ENCODE peak calls at places on chromosomes 7 and 10, in six cellular contexts. S is fibroblast of lung, L is GM23338, A is H9, Y is PC-9, N is H1. P is an unnamed sample.

GRCh38 chr7:40463449-40463848 is 328.6 kb downstream of the SUGCT start:
- DNase-seq in A (no peak), Y (no peak), S (no peak), N (no peak), L (no peak), P (no peak)

GRCh38 chr10:126334272-126334671 is 54.0 kb downstream of the ADAM12 start:
- DNase-seq in Y (no peak), L (no peak), S (no peak), A (no peak), N (no peak), P (no peak)

GRCh38 chr10:127556911-127557310 is 7.8 kb downstream of the NPS start:
- DNase-seq in L (peak), A (peak), N (peak), S (no peak), Y (no peak), P (no peak)

GRCh38 chr10:86162036-86162435 is 204.6 kb downstream of the GRID1 start:
- DNase-seq in N (no peak), S (no peak), A (no peak), L (no peak), Y (no peak), P (no peak)

GRCh38 chr7:73995330-73995729 is 32.6 kb upstream of the ELN start:
- DNase-seq in Y (no peak), S (peak), L (no peak), N (no peak), A (no peak), P (no peak)

GRCh38 chr10:29160110-29160669 is 128.7 kb upstream of the LYZL1 start:
- DNase-seq in N (no peak), S (peak), L (peak), Y (peak), A (peak), P (no peak)

GRCh38 chr10:28332699-28333098 is 29.8 kb upstream of the MPP7 start:
- DNase-seq in S (no peak), A (no peak), N (no peak), Y (no peak), L (no peak), P (no peak)

GRCh38 chr10:102770108-102770482 is 26.3 kb downstream of the WBP1L start:
- DNase-seq in S (no peak), N (no peak), A (no peak), L (no peak), Y (no peak), P (no peak)

GRCh38 chr7:17269345-17270221 is 28.9 kb upstream of the AHR start:
- DNase-seq in S (peak), N (no peak), A (no peak), L (no peak), Y (no peak), P (no peak)

GRCh38 chr10:1057106-1057657 is 997 bp downstream of the WDR37 start:
- DNase-seq in S (no peak), Y (no peak), L (peak), A (no peak), N (no peak), P (no peak)

GRCh38 chr7:151091431-151091830 is 5.2 kb downstream of the AGAP3 start:
- DNase-seq in L (peak), N (peak), A (peak), Y (no peak), S (no peak), P (peak)

GRCh38 chr7:110623436-110623835 is 467.5 kb upstream of the LRRN3 start:
- DNase-seq in L (no peak), A (no peak), N (no peak), S (no peak), Y (no peak), P (no peak)

GRCh38 chr10:18044976-18045720 is 93.4 kb downstream of the SLC39A12 start:
- DNase-seq in Y (no peak), A (no peak), S (peak), L (peak), N (no peak), P (no peak)

GRCh38 chr10:28853195-28853594 is 175.9 kb downstream of the BAMBI start:
- DNase-seq in L (no peak), S (peak), N (no peak), Y (peak), A (no peak), P (no peak)

GRCh38 chr7:93851536-93851935 is 39.0 kb downstream of the TFPI2 start:
- DNase-seq in A (no peak), S (no peak), N (no peak), L (no peak), Y (no peak), P (no peak)

GRCh38 chr7:40726559-40726958 is 591.8 kb downstream of the SUGCT start:
- DNase-seq in S (no peak), N (no peak), A (no peak), Y (no peak), L (peak), P (no peak)

GRCh38 chr7:23264916-23265458 is 18.4 kb downstream of the GPNMB start:
- DNase-seq in S (no peak), L (no peak), A (no peak), N (no peak), Y (no peak), P (no peak)

GRCh38 chr10:99926925-99927718 is 82.6 kb downstream of the DNMBP start:
- DNase-seq in S (peak), Y (peak), N (no peak), L (no peak), A (no peak), P (no peak)

GRCh38 chr7:130543611-130544010 is 51.7 kb downstream of the MEST start:
- DNase-seq in N (no peak), Y (no peak), S (no peak), L (no peak), A (no peak), P (no peak)

GRCh38 chr10:79022565-79023488 is 45.9 kb upstream of the ZMIZ1 start:
- DNase-seq in Y (no peak), S (peak), N (peak), A (peak), L (peak), P (peak)

GRCh38 chr10:93199221-93199681 is 125.6 kb downstream of the CYP26A1 start:
- DNase-seq in S (peak), Y (no peak), L (no peak), A (no peak), N (no peak), P (no peak)

GRCh38 chr10:104209575-104210198 is 22.5 kb downstream of the CFAP43 start:
- DNase-seq in N (peak), A (peak), S (peak), Y (no peak), L (peak), P (peak)

GRCh38 chr7:74462707-74463100 is 9.0 kb downstream of the GTF2IRD1 start:
- DNase-seq in S (no peak), Y (peak), N (no peak), L (no peak), A (no peak), P (no peak)

GRCh38 chr10:123792579-123792978 is 99.0 kb downstream of the CPXM2 start:
- DNase-seq in N (peak), L (no peak), A (no peak), S (no peak), Y (no peak), P (no peak)

GRCh38 chr7:41187322-41187721 is 515.6 kb downstream of the INHBA start:
- DNase-seq in N (no peak), Y (peak), L (no peak), S (no peak), A (no peak), P (no peak)

GRCh38 chr7:17041324-17041723 is 159.5 kb upstream of the AGR3 start:
- DNase-seq in L (no peak), S (peak), Y (peak), N (no peak), A (no peak), P (no peak)

GRCh38 chr10:115795964-115796363 is 477.0 kb downstream of the GFRA1 start:
- DNase-seq in N (no peak), A (no peak), S (no peak), Y (no peak), L (no peak), P (no peak)

GRCh38 chr10:113382691-113383090 is 170.2 kb upstream of the HABP2 start:
- DNase-seq in Y (no peak), A (no peak), S (peak), L (no peak), N (no peak), P (no peak)

GRCh38 chr10:7846591-7846990 is 28.3 kb downstream of the TAF3 start:
- DNase-seq in S (peak), L (no peak), Y (no peak), N (no peak), A (no peak), P (no peak)

GRCh38 chr10:117212176-117212575 is 14.9 kb downstream of the KCNK18 start:
- DNase-seq in L (no peak), N (no peak), S (no peak), A (no peak), Y (no peak), P (no peak)

GRCh38 chr7:38232475-38233366 is 40.7 kb downstream of the TARP start:
- DNase-seq in L (no peak), A (no peak), S (no peak), N (no peak), Y (no peak), P (no peak)

GRCh38 chr10:3999642-4000041 is 214.6 kb upstream of the KLF6 start:
- DNase-seq in N (no peak), Y (no peak), S (no peak), A (no peak), L (no peak), P (no peak)

GRCh38 chr10:3992374-3993178 is 207.6 kb upstream of the KLF6 start:
- DNase-seq in S (no peak), N (no peak), Y (no peak), A (no peak), L (no peak), P (no peak)

GRCh38 chr10:3996697-3997096 is 211.7 kb upstream of the KLF6 start:
- DNase-seq in A (no peak), N (no peak), L (no peak), Y (no peak), S (no peak), P (no peak)

GRCh38 chr10:3990307-3990706 is 205.3 kb upstream of the KLF6 start:
- DNase-seq in Y (no peak), N (no peak), A (no peak), L (no peak), S (no peak), P (no peak)

DNA sequence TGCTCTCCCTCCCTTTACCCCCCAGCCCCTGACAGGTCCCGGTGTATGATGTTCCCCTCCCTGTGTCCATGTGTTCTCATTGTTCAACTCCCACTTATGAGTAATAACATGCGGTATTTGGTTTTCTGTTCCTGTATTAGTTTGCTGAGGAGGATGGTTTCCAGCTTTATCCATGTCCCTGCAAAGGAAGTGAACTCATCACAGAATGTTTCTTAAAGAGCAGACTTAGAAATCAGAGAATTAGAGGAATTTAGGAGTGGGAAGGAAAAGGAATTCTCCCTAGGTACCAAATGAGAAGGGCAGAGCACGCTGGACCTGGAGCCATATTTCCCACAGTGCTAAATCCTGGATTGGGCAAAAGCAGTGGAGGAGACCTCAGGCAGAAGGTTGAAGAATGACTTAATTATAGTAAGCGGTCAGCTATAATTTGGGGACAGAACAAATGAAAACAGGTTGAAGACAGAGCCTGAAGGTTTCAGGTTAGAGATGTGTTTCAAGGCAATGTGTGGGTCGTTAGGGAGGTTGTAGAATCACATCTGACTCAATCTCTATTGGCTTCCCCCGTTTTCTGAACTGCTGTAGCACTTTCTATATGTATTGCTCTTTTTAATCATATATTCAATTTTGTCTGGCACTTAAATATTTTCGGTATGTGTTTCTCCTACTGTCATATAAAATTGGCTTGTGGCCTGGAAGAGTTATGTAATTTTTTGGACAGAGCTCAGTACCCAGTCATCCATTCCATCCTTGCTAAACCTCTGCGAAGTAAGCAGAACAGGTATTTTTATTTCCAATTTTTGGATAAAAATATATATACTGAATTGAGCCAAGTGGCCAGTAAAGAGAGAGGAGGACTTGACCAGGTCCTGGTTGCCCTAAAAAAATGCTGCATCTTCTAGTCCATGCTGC is 210.5 kb upstream of the KLF6 start:
- DNase-seq in A (no peak), N (no peak), L (no peak), Y (no peak), S (peak), P (no peak)
- H2AFZ ChIP-seq in A (no peak), N (no peak), L (peak), Y (no peak), S (no peak), P (no peak)

GRCh38 chr7:157488326-157488725 is 151.5 kb downstream of the DNAJB6 start:
- DNase-seq in S (no peak), Y (no peak), A (peak), L (no peak), N (no peak), P (no peak)
- H3K4me2 ChIP-seq in S (no peak), Y (no peak), A (no peak), L (no peak), N (no peak), P (no peak)

DNA sequence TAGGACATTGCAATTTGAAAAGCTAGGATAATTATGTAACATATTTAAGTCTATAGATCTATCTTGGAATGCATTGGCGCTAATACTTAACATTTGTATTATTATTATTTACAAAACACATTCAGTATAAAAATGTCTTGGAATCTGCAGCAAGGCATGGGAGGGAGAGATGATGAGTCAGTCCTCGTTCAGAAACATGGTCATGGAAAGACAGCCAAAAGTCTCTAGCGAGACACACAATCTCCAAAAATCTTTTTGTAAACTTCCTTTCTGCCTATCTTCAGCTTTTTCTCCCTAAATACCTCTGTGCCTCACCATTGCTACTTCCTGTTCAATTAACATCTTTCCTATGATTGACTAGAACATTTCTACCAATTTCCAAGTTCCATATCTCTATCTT is 188.4 kb upstream of the CACNA2D1 start:
- DNase-seq in Y (no peak), L (no peak), A (no peak), N (no peak), S (peak), P (no peak)
- H2AFZ ChIP-seq in Y (no peak), L (peak), A (no peak), N (no peak), S (peak), P (no peak)

GRCh38 chr10:74047871-74048270 is 50.0 kb downstream of the VCL start:
- DNase-seq in Y (peak), S (peak), A (no peak), L (no peak), N (no peak), P (no peak)
- H3K4me2 ChIP-seq in Y (peak), S (peak), A (no peak), L (no peak), N (no peak), P (no peak)

GRCh38 chr7:156514851-156515250 is 125.7 kb upstream of the RNF32 start:
- DNase-seq in S (no peak), N (no peak), Y (no peak), A (no peak), L (no peak), P (no peak)

GRCh38 chr7:156519070-156519469 is 121.5 kb upstream of the RNF32 start:
- DNase-seq in Y (no peak), L (no peak), A (no peak), S (no peak), N (no peak), P (no peak)

GRCh38 chr7:156518466-156518865 is 122.1 kb upstream of the RNF32 start:
- DNase-seq in L (no peak), N (no peak), S (no peak), A (no peak), Y (no peak), P (no peak)

GRCh38 chr7:156516791-156517378 is 123.7 kb upstream of the RNF32 start:
- DNase-seq in Y (no peak), A (no peak), N (peak), S (no peak), L (no peak), P (no peak)

DNA sequence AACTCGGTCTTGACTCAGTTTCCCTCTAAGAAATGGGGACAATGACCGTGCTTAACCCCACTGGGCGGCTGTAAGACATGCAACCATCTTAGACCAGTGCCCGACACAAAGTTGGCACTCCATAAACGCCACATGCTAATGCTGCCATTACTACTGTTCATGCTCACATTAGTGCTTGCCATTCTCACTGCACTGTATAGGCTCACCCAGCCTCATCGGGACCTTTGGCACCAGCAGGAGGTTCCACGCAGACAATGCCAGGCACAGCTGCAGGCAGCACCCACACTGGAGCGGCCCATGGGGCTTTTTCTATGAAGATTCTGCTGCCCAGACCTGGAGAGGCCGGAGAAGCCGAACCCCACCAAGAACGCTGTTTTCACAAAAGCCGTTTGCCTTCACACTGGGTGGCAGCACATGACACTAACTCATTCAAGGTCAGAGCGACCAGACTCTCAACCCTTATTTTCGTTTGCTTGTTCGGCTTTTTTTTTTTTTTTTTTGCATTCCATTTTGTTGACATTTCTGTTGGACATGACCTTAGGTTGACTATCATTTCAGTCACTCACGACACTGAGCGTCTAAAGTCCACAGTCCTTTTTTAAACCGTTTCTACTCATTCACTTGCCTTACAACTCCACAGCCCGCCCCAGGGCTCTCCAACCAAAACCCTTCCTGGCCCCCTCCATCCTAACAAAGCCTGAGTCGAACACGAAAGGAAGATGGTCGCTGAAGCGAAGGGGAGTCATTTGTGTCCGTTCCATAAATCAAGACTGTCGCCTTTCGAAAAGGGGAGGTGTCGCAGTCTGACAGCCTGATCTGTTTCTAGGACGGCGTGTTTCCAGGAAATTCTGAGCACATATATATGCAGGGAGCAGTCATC is 124.4 kb upstream of the RNF32 start:
- DNase-seq in A (no peak), Y (no peak), L (no peak), S (no peak), N (no peak), P (no peak)
- H2AFZ ChIP-seq in A (no peak), Y (no peak), L (no peak), S (no peak), N (no peak), P (no peak)

GRCh38 chr7:30645661-30646060 is 36.6 kb downstream of the CRHR2 start:
- DNase-seq in Y (no peak), L (no peak), S (no peak), A (no peak), N (no peak), P (no peak)
- H3K4me2 ChIP-seq in Y (no peak), L (no peak), S (no peak), A (no peak), N (no peak), P (no peak)

DNA sequence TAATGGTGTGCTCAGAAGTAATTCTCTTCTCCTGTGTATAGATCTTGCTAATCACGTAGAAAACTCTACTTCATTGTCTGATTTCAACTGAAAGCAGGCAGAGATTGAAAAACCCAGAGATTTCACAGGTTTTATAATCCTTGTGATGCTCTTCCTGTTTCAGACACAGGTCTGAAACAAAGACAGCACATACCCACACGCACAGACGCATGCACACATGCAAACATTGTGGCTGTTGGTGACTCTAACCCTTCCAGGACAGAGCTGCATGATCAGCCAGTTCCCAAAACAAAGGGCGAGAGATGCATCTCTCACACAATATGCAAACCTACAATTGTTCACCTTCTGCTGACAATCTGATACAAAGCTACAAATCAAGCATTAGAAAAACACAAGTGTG is 11.1 kb upstream of the TFEC start:
- DNase-seq in Y (no peak), L (no peak), A (no peak), N (no peak), S (no peak), P (peak)
- H2AFZ ChIP-seq in Y (no peak), L (peak), A (no peak), N (peak), S (no peak), P (peak)

GRCh38 chr7:30066697-30067096 is 38.5 kb downstream of the PLEKHA8 start:
- DNase-seq in Y (no peak), S (no peak), A (no peak), N (no peak), L (no peak), P (no peak)

GRCh38 chr7:30068117-30068516 is 39.9 kb downstream of the PLEKHA8 start:
- DNase-seq in N (no peak), L (no peak), S (peak), A (no peak), Y (peak), P (no peak)

GRCh38 chr7:30062587-30062986 is 34.4 kb downstream of the PLEKHA8 start:
- DNase-seq in N (no peak), S (peak), A (no peak), Y (peak), L (peak), P (peak)

GRCh38 chr7:30069096-30069867 is 41.1 kb downstream of the PLEKHA8 start:
- DNase-seq in S (no peak), N (no peak), L (no peak), Y (no peak), A (no peak), P (no peak)

DNA sequence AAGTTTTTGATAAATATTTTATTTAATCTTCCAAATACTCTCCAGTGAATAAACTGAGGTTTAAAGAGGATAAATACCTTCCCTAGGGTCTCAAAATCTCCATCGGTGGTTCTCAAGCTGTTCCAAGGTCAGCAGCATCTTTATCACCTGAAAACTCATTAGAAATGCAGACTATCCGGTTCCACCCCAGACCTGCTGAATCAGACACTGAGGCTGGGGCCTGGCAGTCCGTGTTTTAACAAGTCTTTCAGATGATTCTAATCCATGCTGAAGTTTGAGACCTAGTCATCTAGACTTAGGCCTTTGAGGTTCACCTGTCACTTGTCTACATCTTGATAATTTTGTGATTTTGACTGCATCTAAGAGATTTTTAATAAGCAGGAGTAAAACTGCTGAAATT is 37.5 kb downstream of the PLEKHA8 start:
- DNase-seq in L (no peak), Y (no peak), S (no peak), N (no peak), A (no peak), P (no peak)
- H3K4me2 ChIP-seq in L (no peak), Y (no peak), S (no peak), N (no peak), A (no peak), P (no peak)

P was measured in MM.1S.